ENCODE peak calls at places on chromosomes 6 and 20, in four cellular contexts. P is heart right ventricle; M is CD4-positive, alpha-beta T cell; J is tibial artery. A is an unnamed sample.

GRCh38 chr6:109579361-109579760 is 96.3 kb upstream of the ZBTB24 start:
- DNase-seq in P (no peak), M (no peak), J (no peak), A (no peak)

GRCh38 chr6:74942130-74942529 is 263.7 kb downstream of the COL12A1 start:
- DNase-seq in P (no peak), M (no peak), J (no peak), A (no peak)

GRCh38 chr20:48958743-48959142 is 37.2 kb downstream of the ARFGEF2 start:
- DNase-seq in P (no peak), M (no peak), J (no peak), A (no peak)

GRCh38 chr6:79227445-79227844 is 7.0 kb downstream of the HMGN3 start:
- DNase-seq in P (no peak), M (no peak), J (no peak), A (no peak)

GRCh38 chr20:21027569-21027968 is 78.6 kb downstream of the LINC00237 start:
- DNase-seq in P (no peak), M (no peak), J (no peak), A (no peak)

GRCh38 chr20:63191400-63191799 is 24.5 kb downstream of the YTHDF1 start:
- DNase-seq in P (no peak), M (no peak), J (no peak), A (no peak)

GRCh38 chr6:64330694-64331309 is 695.2 kb downstream of the PHF3 start:
- DNase-seq in P (peak), M (no peak), J (no peak), A (no peak)

GRCh38 chr20:59032713-59033059 is 551 bp upstream of the ATP5F1E start:
- DNase-seq in P (no peak), M (no peak), J (no peak), A (no peak)

GRCh38 chr20:62642666-62643520 is 590 bp downstream of the SLCO4A1 start:
- DNase-seq in P (no peak), M (peak), J (no peak), A (no peak)

GRCh38 chr20:34774431-34774830 is 51.0 kb downstream of the NCOA6 start:
- DNase-seq in P (no peak), M (no peak), J (no peak), A (no peak)

GRCh38 chr6:166459272-166459671 is 76.5 kb upstream of the MPC1 start:
- DNase-seq in P (no peak), M (no peak), J (no peak), A (no peak)

GRCh38 chr6:110329729-110330436 is 28.3 kb downstream of the METTL24 start:
- DNase-seq in P (no peak), M (no peak), J (no peak), A (no peak)

GRCh38 chr6:13413906-13414555 is 73.4 kb downstream of the GFOD1 start:
- DNase-seq in P (no peak), M (peak), J (peak), A (no peak)

GRCh38 chr6:167583412-167583811 is 243.3 kb upstream of the AFDN start:
- DNase-seq in P (no peak), M (no peak), J (no peak), A (no peak)

GRCh38 chr20:38875170-38875993 is 50.8 kb upstream of the FAM83D start:
- DNase-seq in P (peak), M (peak), J (no peak), A (no peak)

GRCh38 chr20:63377256-63378114 is 16.3 kb upstream of the CHRNA4 start:
- DNase-seq in P (no peak), M (no peak), J (no peak), A (no peak)

GRCh38 chr20:53921443-53921973 is 148.9 kb downstream of the BCAS1 start:
- DNase-seq in P (no peak), M (no peak), J (no peak), A (no peak)

GRCh38 chr6:53896237-53896636 is 101.4 kb downstream of the LRRC1 start:
- DNase-seq in P (no peak), M (no peak), J (no peak), A (no peak)

GRCh38 chr6:135583256-135583758 is 85.8 kb upstream of the AHI1 start:
- DNase-seq in P (no peak), M (no peak), J (no peak), A (no peak)

GRCh38 chr6:3872370-3872854 is 23.2 kb downstream of the FAM50B start:
- DNase-seq in P (no peak), M (no peak), J (no peak), A (no peak)

GRCh38 chr20:44883214-44883902 is 2.1 kb upstream of the YWHAB start:
- DNase-seq in P (no peak), M (no peak), J (no peak), A (no peak)

GRCh38 chr6:26067367-26067766 is 19.9 kb upstream of the HFE start:
- DNase-seq in P (no peak), M (no peak), J (no peak), A (no peak)

GRCh38 chr6:34529665-34530327 is 26.3 kb downstream of the SPDEF start:
- DNase-seq in P (peak), M (no peak), J (no peak), A (no peak)

GRCh38 chr6:23621026-23621425 is 505.0 kb upstream of the NRSN1 start:
- DNase-seq in P (no peak), M (no peak), J (no peak), A (no peak)

GRCh38 chr20:58374906-58375760 is 13.9 kb upstream of the VAPB start:
- DNase-seq in P (peak), M (no peak), J (no peak), A (peak)

GRCh38 chr20:23446505-23446904 is 6.2 kb downstream of the CST11 start:
- DNase-seq in P (peak), M (no peak), J (no peak), A (no peak)

GRCh38 chr6:939526-940252 is 246.8 kb upstream of the EXOC2 start:
- DNase-seq in P (no peak), M (no peak), J (no peak), A (no peak)

GRCh38 chr20:10565922-10566897 is 107.6 kb downstream of the JAG1 start:
- DNase-seq in P (no peak), M (no peak), J (no peak), A (no peak)

GRCh38 chr6:327538-328183 is 35.4 kb downstream of the DUSP22 start:
- DNase-seq in P (no peak), M (no peak), J (no peak), A (no peak)

GRCh38 chr6:71510856-71511255 is 222.2 kb downstream of the OGFRL1 start:
- DNase-seq in P (no peak), M (no peak), J (no peak), A (no peak)

GRCh38 chr6:124719951-124720350 is 242.3 kb upstream of the RNF217 start:
- DNase-seq in P (no peak), M (no peak), J (no peak), A (no peak)

GRCh38 chr6:41947581-41948220 is 6.1 kb upstream of the CCND3 start:
- DNase-seq in P (no peak), M (no peak), J (no peak), A (no peak)

GRCh38 chr6:84417261-84417660 is 189.8 kb upstream of the CEP162 start:
- DNase-seq in P (no peak), M (no peak), J (no peak), A (no peak)

DNA sequence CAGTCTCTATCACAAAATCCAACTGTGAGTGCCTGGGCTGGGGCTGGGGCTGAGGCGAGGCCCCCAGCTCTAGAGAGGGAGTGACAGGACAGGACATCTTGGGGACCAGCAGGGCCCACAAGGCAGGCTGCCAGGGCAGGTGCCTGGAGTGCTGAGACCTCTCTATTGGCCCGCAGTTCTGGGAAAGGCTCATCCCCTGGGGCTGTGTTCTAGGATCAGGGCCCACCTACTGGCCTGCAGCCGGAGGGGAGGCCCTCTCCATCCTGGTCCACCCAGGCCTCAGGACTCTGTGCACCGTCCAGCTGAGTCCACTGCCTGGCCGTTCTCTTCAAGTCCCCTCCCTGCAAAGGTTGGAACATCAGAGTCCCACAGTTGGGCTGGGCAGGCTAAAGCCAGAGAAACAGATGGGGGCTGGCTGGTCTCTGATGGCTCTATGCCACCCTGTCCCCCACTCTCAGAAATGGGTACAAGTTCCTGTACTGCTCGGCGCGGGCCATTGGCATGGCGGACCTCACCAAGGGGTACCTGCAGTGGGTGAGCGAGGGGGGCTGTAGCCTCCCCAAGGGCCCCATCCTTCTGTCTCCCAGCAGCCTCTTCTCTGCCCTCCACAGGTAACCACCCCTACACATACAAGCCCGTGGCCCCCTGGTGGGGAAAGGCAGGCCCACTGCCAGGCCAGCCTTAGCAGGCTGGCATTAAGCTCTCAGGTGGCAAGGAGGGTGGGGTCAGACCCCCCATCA is 9.0 kb downstream of the EMILIN3 start:
- DNase-seq in P (no peak), M (no peak), J (no peak), A (no peak)
- TF ChIP-seq CTCF in P (no peak), M (no peak), J (no peak), A (no peak)

GRCh38 chr6:170172825-170173231 is 118.0 kb downstream of the DLL1 start:
- DNase-seq in P (no peak), M (no peak), J (no peak), A (no peak)
- TF ChIP-seq CTCF in P (no peak), M (no peak), J (no peak), A (no peak)

DNA sequence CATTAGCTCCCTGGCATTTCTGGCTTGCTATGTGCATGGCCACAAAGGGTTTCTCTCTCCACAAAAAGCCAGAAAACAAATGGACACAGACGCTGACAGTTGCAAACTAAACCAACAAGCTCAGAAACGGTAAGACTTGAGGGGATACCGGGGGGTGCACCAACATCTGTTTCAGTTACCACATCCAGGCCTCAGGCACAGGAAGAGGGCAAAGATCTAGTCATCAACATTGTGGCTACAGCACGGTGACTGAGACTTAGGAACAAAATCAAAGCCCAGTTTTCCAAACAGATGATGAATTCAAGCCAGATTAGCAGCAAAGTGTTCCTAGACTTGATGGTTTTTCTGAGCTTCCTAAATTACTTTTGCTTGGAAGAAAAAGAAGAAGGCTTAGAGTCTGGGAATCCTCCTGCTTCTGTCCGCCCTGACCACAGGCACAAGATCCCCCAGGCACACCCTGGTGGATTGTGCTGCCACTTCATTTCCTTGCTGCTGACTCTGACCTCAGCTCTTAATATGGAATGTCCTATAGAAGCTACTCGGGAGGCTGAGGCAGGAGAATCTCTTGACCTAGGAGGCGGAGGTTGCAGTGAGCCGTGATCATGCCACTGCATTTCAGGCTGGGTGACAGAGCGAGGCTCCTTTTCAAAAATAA is 54.2 kb upstream of the ADGRF1 start:
- DNase-seq in P (no peak), M (no peak), J (no peak), A (no peak)
- TF ChIP-seq CTCF in P (no peak), M (no peak), J (no peak), A (no peak)

GRCh38 chr6:19837511-19838441 is 606 bp downstream of the ID4 start:
- DNase-seq in P (peak), M (no peak), J (no peak), A (no peak)

GRCh38 chr6:19836799-19837510 is at the start of gene ID4:
- DNase-seq in P (peak), M (no peak), J (peak), A (peak)

GRCh38 chr6:19833947-19834346 is 3.2 kb upstream of the ID4 start:
- DNase-seq in P (no peak), M (no peak), J (no peak), A (no peak)

GRCh38 chr6:19834858-19835257 is 2.3 kb upstream of the ID4 start:
- DNase-seq in P (no peak), M (no peak), J (no peak), A (no peak)

DNA sequence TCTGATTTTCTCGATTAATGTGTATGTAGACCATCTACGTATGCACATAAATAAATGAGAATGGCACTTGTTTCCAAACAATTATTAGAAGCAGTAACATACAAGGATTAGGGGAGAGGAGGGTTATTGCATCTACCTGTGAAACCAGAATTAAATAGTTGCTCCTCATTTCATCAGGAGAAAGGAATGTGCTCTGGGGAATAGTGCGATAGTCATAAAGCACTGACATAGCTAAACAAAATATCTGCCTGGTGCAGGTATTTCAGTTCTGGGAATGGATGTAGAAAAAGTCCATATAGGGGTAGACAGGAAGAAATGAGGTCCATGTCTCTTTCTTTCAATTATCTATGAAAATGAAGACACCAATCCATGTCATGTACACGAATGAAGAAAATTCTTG is 1.6 kb upstream of the ID4 start:
- DNase-seq in P (no peak), M (no peak), J (no peak), A (no peak)
- TF ChIP-seq CTCF in P (no peak), M (no peak), J (no peak), A (no peak)

GRCh38 chr20:17334866-17335412 is 108.1 kb downstream of the PCSK2 start:
- DNase-seq in P (no peak), M (no peak), J (no peak), A (no peak)
- TF ChIP-seq CTCF in P (no peak), M (no peak), J (no peak), A (no peak)

DNA sequence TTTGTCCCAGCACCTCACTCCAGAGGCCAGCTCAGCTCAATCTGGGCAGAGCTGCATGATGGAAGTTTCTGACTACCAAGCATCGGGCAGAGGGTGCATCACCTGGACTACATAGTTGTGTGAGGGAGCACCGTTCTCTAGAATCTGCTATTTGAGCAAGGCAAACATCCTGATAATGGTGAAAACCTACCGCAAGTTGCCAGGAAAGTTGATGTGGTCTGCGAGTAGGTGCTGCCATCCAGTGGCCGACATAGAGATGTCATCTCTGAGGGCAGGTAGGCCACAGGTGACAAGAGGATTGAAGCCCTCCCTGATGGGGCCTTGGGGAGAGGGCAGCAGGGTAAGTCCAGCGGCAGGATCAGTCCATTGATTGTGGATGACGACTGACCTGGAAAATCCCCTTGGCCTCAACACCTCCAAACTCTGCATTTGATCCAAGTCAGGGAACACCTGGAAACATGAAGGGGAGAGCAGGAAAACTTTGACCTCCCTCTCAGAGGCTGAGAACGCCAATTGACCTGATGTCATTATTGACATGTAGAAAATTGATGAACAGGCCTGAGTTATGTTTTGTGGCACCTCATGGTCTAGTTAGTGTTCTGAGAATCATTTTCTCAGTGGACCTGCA is 3.9 kb upstream of the LPA start:
- DNase-seq in P (no peak), M (peak), J (no peak), A (no peak)
- TF ChIP-seq CTCF in P (peak), M (no peak), J (no peak), A (no peak)

A was measured in AG09319.